ENCODE peak calls at places on chromosomes 5 and 9, in six cellular contexts. A, N, I, Z, D and Q are unnamed samples.

GRCh38 chr5:67377651-67378050 is 181.1 kb upstream of the CD180 start:
- DNase-seq in N (peak), I (no peak), Z (no peak), A (no peak), D (no peak), Q (no peak)

GRCh38 chr9:78109075-78109474 is 77.5 kb upstream of the GNAQ start:
- DNase-seq in N (no peak), Z (no peak), D (no peak), I (no peak), A (no peak), Q (no peak)

GRCh38 chr5:38922199-38922598 is 76.4 kb downstream of the OSMR start:
- DNase-seq in I (peak), Z (peak), D (peak), N (peak), A (peak), Q (peak)

GRCh38 chr5:52560366-52560765 is 227.3 kb upstream of the ITGA1 start:
- DNase-seq in N (no peak), D (peak), A (no peak), Z (no peak), I (peak), Q (no peak)

GRCh38 chr5:150122158-150122510 is 33.5 kb downstream of the PDGFRB start:
- DNase-seq in A (no peak), D (no peak), N (no peak), Z (no peak), I (no peak), Q (no peak)

GRCh38 chr9:113223963-113224362 is 2.6 kb downstream of the SLC31A1 start:
- DNase-seq in N (no peak), Z (no peak), A (no peak), D (no peak), I (no peak), Q (no peak)

GRCh38 chr9:117526674-117527073 is 111.8 kb upstream of the ASTN2 start:
- DNase-seq in I (no peak), Z (no peak), D (no peak), N (no peak), A (no peak), Q (no peak)

GRCh38 chr5:78693339-78693738 is 44.8 kb upstream of the LHFPL2 start:
- DNase-seq in D (no peak), Z (no peak), N (no peak), A (no peak), I (no peak), Q (no peak)

GRCh38 chr9:107856633-107857032 is 367.1 kb upstream of the KLF4 start:
- DNase-seq in A (no peak), N (no peak), I (no peak), D (no peak), Z (no peak), Q (no peak)

GRCh38 chr9:36328798-36329411 is 70.7 kb upstream of the GNE start:
- DNase-seq in Z (peak), I (peak), A (no peak), N (no peak), D (peak), Q (no peak)

GRCh38 chr5:31192442-31192841 is 1.0 kb upstream of the CDH6 start:
- DNase-seq in A (no peak), D (no peak), Z (no peak), I (no peak), N (no peak), Q (no peak)